ENCODE peak calls at places on chromosome X, in seven cellular contexts. A is esophagus squamous epithelium, Z is choroid plexus epithelial cell, X is ovary, H is right lobe of liver, T is AG10803, J is BE2C. O is an unnamed sample.

GRCh38 chrX:101219116-101219839 is at the start of gene DRP2:
- DNase-seq in J (no peak), A (no peak), H (no peak), T (no peak), X (no peak), Z (no peak), O (no peak)

GRCh38 chrX:45517090-45517973 is 316.7 kb upstream of the DIPK2B start:
- DNase-seq in X (no peak), H (no peak), T (peak), A (no peak), Z (peak), J (no peak), O (no peak)

GRCh38 chrX:24294619-24295018 is 19.2 kb downstream of the SUPT20HL2 start:
- DNase-seq in Z (peak), A (no peak), J (peak), X (peak), H (no peak), T (no peak), O (no peak)

GRCh38 chrX:143994206-143994605 is 110.3 kb downstream of the UBE2NL start:
- DNase-seq in H (no peak), J (no peak), A (no peak), Z (no peak), T (no peak), X (no peak), O (no peak)

GRCh38 chrX:323721-324628 is 5.4 kb upstream of the GTPBP6 start:
- DNase-seq in X (no peak), T (peak), J (peak), H (peak), Z (peak), A (no peak), O (no peak)

GRCh38 chrX:74119016-74119910 is 184.7 kb upstream of the ZCCHC13 start:
- DNase-seq in Z (peak), A (no peak), J (peak), T (peak), H (no peak), X (no peak), O (no peak)

GRCh38 chrX:40083979-40084359 is 13.8 kb downstream of the BCOR start:
- DNase-seq in A (no peak), X (no peak), H (peak), J (no peak), Z (no peak), T (no peak), O (no peak)

GRCh38 chrX:49003696-49004095 is 1.6 kb upstream of the GRIPAP1 start:
- DNase-seq in A (no peak), H (no peak), J (no peak), X (no peak), T (no peak), Z (no peak), O (no peak)

GRCh38 chrX:127457161-127457560 is 595.0 kb downstream of the ACTRT1 start:
- DNase-seq in X (no peak), A (no peak), H (no peak), J (no peak), Z (no peak), T (no peak), O (no peak)

GRCh38 chrX:84046403-84046984 is 141.5 kb downstream of the RPS6KA6 start:
- DNase-seq in H (no peak), T (peak), X (no peak), J (peak), A (no peak), Z (peak), O (peak)

GRCh38 chrX:16386126-16386525 is 218.8 kb downstream of the MAGEB17 start:
- DNase-seq in A (no peak), T (peak), X (no peak), J (no peak), H (no peak), Z (no peak), O (no peak)

GRCh38 chrX:15680401-15680800 is 15.8 kb upstream of the CLTRN start:
- DNase-seq in X (no peak), J (no peak), T (peak), H (no peak), Z (peak), A (no peak), O (no peak)

GRCh38 chrX:135931644-135932487 is 38.4 kb downstream of the SAGE1 start:
- DNase-seq in T (peak), Z (peak), X (no peak), H (peak), J (peak), A (no peak), O (peak)

GRCh38 chrX:150227873-150228272 is 135.2 kb upstream of the MAMLD1 start:
- DNase-seq in J (no peak), A (no peak), T (no peak), X (no peak), H (no peak), Z (no peak), O (no peak)

GRCh38 chrX:87583679-87584078 is 66.1 kb downstream of the KLHL4 start:
- DNase-seq in T (no peak), J (peak), X (no peak), A (no peak), Z (peak), H (no peak), O (no peak)

GRCh38 chrX:68999351-68999750 is 165.9 kb downstream of the PJA1 start:
- DNase-seq in Z (no peak), J (no peak), A (no peak), H (no peak), T (no peak), X (no peak), O (no peak)

GRCh38 chrX:18873189-18873791 is 110.6 kb downstream of the PHKA2 start:
- DNase-seq in J (peak), T (peak), H (no peak), X (no peak), A (no peak), Z (peak), O (no peak)

GRCh38 chrX:53257670-53258423 is 23.5 kb downstream of the IQSEC2 start:
- DNase-seq in J (no peak), Z (no peak), H (no peak), X (no peak), A (no peak), T (no peak), O (no peak)

GRCh38 chrX:15269618-15270521 is at the start of gene ASB9:
- DNase-seq in Z (peak), T (peak), A (no peak), H (peak), J (peak), X (no peak), O (peak)

GRCh38 chrX:38899650-38900049 is 98.4 kb downstream of the MID1IP1 start:
- DNase-seq in A (no peak), H (no peak), X (no peak), J (no peak), T (no peak), Z (no peak), O (no peak)

GRCh38 chrX:107626481-107626880 is 1.8 kb upstream of the PRPS1 start:
- DNase-seq in J (no peak), T (no peak), H (no peak), A (no peak), X (no peak), Z (no peak), O (no peak)

GRCh38 chrX:29851971-29852605 is 363.3 kb upstream of the MAGEB2 start:
- DNase-seq in A (no peak), X (no peak), Z (no peak), J (no peak), H (no peak), T (no peak), O (no peak)

GRCh38 chrX:26558719-26559386 is 342.9 kb downstream of the MAGEB5 start:
- DNase-seq in Z (no peak), A (no peak), T (no peak), X (no peak), J (no peak), H (peak), O (no peak)

GRCh38 chrX:100964362-100964761 is 5.1 kb upstream of the ARL13A start:
- DNase-seq in T (no peak), A (no peak), J (no peak), H (no peak), Z (no peak), X (no peak), O (no peak)

GRCh38 chrX:42934020-42934701 is 156.2 kb upstream of the PPP1R2C start:
- DNase-seq in X (no peak), H (no peak), Z (peak), J (no peak), T (no peak), A (no peak), O (peak)

GRCh38 chrX:152893631-152894610 is 3.9 kb upstream of the ZNF185 start:
- DNase-seq in J (no peak), H (peak), T (no peak), A (no peak), Z (no peak), X (no peak), O (no peak)

GRCh38 chrX:46727445-46727844 is 31.5 kb downstream of the SLC9A7 start:
- DNase-seq in J (no peak), H (no peak), T (peak), A (no peak), Z (peak), X (no peak), O (no peak)

GRCh38 chrX:149493567-149494562 is 11.2 kb downstream of the IDS start:
- DNase-seq in T (no peak), A (no peak), H (no peak), Z (no peak), J (no peak), X (no peak), O (no peak)

GRCh38 chrX:124023838-124024238 is 62.3 kb downstream of the STAG2 start:
- DNase-seq in J (no peak), A (no peak), X (no peak), Z (peak), T (peak), H (no peak), O (no peak)

GRCh38 chrX:20711366-20711765 is 444.7 kb upstream of the RPS6KA3 start:
- DNase-seq in T (no peak), H (no peak), A (no peak), X (no peak), J (no peak), Z (no peak), O (no peak)

DNA sequence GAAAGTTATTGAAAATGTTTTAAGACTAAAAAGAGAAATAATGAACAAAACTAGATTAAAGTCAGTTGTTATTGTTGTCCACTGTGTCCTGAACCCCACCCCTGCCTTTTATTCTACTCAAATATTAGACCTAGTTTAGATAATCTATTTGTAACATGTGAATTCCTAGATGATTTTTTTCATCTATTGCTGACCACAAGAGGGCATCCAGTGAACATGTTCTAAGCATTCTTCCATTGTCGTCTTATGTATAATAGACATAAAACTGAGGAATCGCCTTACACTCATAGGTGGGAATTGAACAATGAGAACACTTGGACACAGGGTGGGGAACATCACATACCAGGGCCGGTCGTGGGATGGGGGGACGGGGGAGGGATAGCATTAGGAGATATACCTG is 36.4 kb upstream of the HPRT1 start:
- DNase-seq in X (no peak), A (no peak), T (peak), J (no peak), Z (peak), H (no peak), O (no peak)
- TF ChIP-seq CTCF in X (no peak), A (peak), T (peak), J (peak), Z (peak), H (no peak), O (peak)

GRCh38 chrX:41144873-41145272 is 59.6 kb downstream of the USP9X start:
- DNase-seq in H (no peak), X (no peak), A (no peak), T (no peak), J (no peak), Z (no peak), O (no peak)

GRCh38 chrX:41142130-41142529 is 56.9 kb downstream of the USP9X start:
- DNase-seq in H (no peak), T (peak), X (no peak), J (no peak), A (no peak), Z (no peak), O (no peak)

GRCh38 chrX:41150043-41150442 is 64.8 kb downstream of the USP9X start:
- DNase-seq in A (no peak), Z (no peak), X (no peak), J (no peak), T (no peak), H (no peak), O (no peak)

GRCh38 chrX:41148553-41148952 is 63.3 kb downstream of the USP9X start:
- DNase-seq in A (no peak), T (peak), X (no peak), Z (peak), H (no peak), J (no peak), O (no peak)

GRCh38 chrX:41145920-41146608 is 60.8 kb downstream of the USP9X start:
- DNase-seq in A (no peak), X (no peak), Z (peak), J (no peak), T (peak), H (no peak), O (no peak)
- TF ChIP-seq CTCF in A (peak), X (no peak), Z (peak), J (no peak), T (no peak), H (peak), O (no peak)

DNA sequence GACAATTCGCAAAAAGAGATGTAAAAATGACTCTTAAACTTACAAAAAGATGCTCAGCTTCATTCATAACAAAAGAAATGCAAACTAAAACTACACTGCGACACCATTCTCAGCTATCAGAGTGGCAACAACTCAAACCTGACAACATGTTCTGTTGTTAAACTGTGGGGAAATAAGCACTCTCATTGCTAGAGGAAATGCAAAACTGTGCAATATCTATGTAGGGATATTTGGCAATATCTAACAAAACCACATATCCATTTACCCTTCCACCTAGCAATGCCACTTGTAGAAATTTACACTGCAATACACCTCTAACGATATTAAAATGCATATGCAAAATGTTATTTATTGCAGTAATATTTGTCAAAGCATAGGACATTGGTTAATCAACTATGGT is 78.3 kb upstream of the EGFL6 start:
- DNase-seq in J (no peak), H (no peak), X (no peak), T (no peak), Z (no peak), A (no peak), O (no peak)
- TF ChIP-seq CTCF in J (no peak), H (no peak), X (no peak), T (no peak), Z (no peak), A (no peak), O (no peak)

GRCh38 chrX:2188316-2188715 is 312.5 kb downstream of the DHRSX start:
- DNase-seq in T (no peak), J (no peak), X (no peak), Z (peak), H (no peak), A (no peak), O (no peak)

GRCh38 chrX:2187352-2188115 is 313.2 kb downstream of the DHRSX start:
- DNase-seq in H (no peak), Z (no peak), X (no peak), T (no peak), J (no peak), A (no peak), O (no peak)

GRCh38 chrX:2184089-2184488 is 316.7 kb downstream of the DHRSX start:
- DNase-seq in H (no peak), T (no peak), A (no peak), Z (no peak), J (no peak), X (no peak), O (no peak)

GRCh38 chrX:2183193-2183725 is 317.5 kb downstream of the DHRSX start:
- DNase-seq in J (no peak), A (no peak), T (no peak), H (no peak), Z (no peak), X (no peak), O (no peak)

GRCh38 chrX:2185341-2186082 is 315.3 kb downstream of the DHRSX start:
- DNase-seq in X (no peak), J (no peak), Z (no peak), A (no peak), T (no peak), H (no peak), O (no peak)
- TF ChIP-seq CTCF in X (no peak), J (no peak), Z (no peak), A (no peak), T (no peak), H (no peak), O (no peak)

DNA sequence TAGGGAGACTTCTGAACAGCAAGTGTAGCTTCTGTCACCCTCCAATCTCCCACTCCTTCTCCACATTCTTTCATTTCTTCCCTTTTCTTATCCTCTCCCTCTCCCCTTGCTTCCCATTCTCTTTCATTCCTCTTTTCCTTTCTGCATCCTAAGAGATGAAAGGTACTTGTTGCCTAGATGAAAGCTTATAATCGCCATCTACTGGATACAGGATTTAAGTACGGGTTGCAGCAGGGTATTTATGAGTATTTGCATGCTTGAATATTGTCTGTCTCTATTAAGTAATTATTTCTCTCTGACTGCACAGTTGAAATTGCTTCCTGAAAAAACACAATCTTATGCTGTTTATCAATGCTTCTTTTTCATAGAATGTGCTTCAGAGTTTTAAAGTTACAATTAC is 174.0 kb upstream of the TENT5D start:
- DNase-seq in A (no peak), X (no peak), H (no peak), T (no peak), J (no peak), Z (no peak), O (no peak)
- TF ChIP-seq CTCF in A (no peak), X (no peak), H (no peak), T (no peak), J (peak), Z (no peak), O (no peak)

GRCh38 chrX:154039577-154039976 is 19.9 kb upstream of the IRAK1 start:
- DNase-seq in T (no peak), H (no peak), X (no peak), A (no peak), Z (no peak), J (no peak), O (no peak)

GRCh38 chrX:154037754-154038153 is 18.1 kb upstream of the IRAK1 start:
- DNase-seq in Z (no peak), T (no peak), H (no peak), X (no peak), A (no peak), J (no peak), O (no peak)

GRCh38 chrX:154040307-154040756 is 20.6 kb upstream of the IRAK1 start:
- DNase-seq in J (no peak), Z (peak), T (peak), A (no peak), X (no peak), H (no peak), O (no peak)

GRCh38 chrX:154033848-154034247 is 14.1 kb upstream of the IRAK1 start:
- DNase-seq in J (no peak), A (no peak), X (no peak), T (no peak), H (no peak), Z (no peak), O (no peak)

GRCh38 chrX:154036513-154036912 is 16.8 kb upstream of the IRAK1 start:
- DNase-seq in H (no peak), J (no peak), A (no peak), X (no peak), T (no peak), Z (no peak), O (no peak)
- TF ChIP-seq CTCF in H (no peak), J (no peak), A (no peak), X (no peak), T (no peak), Z (no peak), O (no peak)

GRCh38 chrX:56798866-56799864 is 70.1 kb downstream of the NBDY start:
- DNase-seq in J (no peak), A (no peak), H (no peak), X (peak), Z (no peak), T (no peak), O (peak)
- TF ChIP-seq CTCF in J (no peak), A (no peak), H (peak), X (no peak), Z (no peak), T (no peak), O (peak)